ENCODE peak calls at places on chromosomes 3 and 15, in four cellular contexts. L is SK-N-SH; J is effector memory CD4-positive, alpha-beta T cell; W is colonic mucosa. K is an unnamed sample.

GRCh38 chr15:71044006-71044405 is 71.3 kb upstream of the THSD4 start:
- DNase-seq in J (no peak), W (no peak), L (no peak), K (no peak)

GRCh38 chr3:64140651-64141050 is 84.6 kb downstream of the PRICKLE2 start:
- DNase-seq in J (no peak), L (no peak), W (no peak), K (no peak)

GRCh38 chr15:91867581-91868026 is 14.1 kb downstream of the SLCO3A1 start:
- DNase-seq in J (no peak), W (peak), L (peak), K (peak)

GRCh38 chr3:21705769-21706168 is 45.2 kb downstream of the ZNF385D start:
- DNase-seq in L (no peak), W (no peak), J (no peak), K (peak)

GRCh38 chr3:122415762-122416654 is at the start of gene WDR5B:
- DNase-seq in L (peak), W (peak), J (peak), K (peak)

GRCh38 chr3:168884353-168884903 is 779.1 kb downstream of the MECOM start:
- DNase-seq in L (no peak), W (peak), J (no peak), K (no peak)

GRCh38 chr15:48794697-48795134 is 16.2 kb downstream of the CEP152 start:
- DNase-seq in L (no peak), J (no peak), W (no peak), K (no peak)

GRCh38 chr3:184258926-184259325 is 2.4 kb downstream of the CAMK2N2 start:
- DNase-seq in J (no peak), W (no peak), L (no peak), K (no peak)

GRCh38 chr3:124410471-124410870 is 319.8 kb upstream of the UMPS start:
- DNase-seq in L (no peak), W (no peak), J (no peak), K (no peak)

GRCh38 chr3:154275308-154275707 is 49.0 kb downstream of the DHX36 start:
- DNase-seq in W (no peak), J (no peak), L (no peak), K (no peak)

GRCh38 chr3:123331006-123331405 is 117.9 kb downstream of the ADCY5 start:
- DNase-seq in W (no peak), J (no peak), L (no peak), K (peak)

GRCh38 chr15:68335251-68335650 is 57.7 kb downstream of the FEM1B start:
- DNase-seq in W (no peak), J (no peak), L (no peak), K (peak)

GRCh38 chr15:97177135-97177704 is 783.3 kb upstream of the ARRDC4 start:
- DNase-seq in J (no peak), W (no peak), L (no peak), K (no peak)

GRCh38 chr3:16838561-16838960 is 46.2 kb upstream of the PLCL2 start:
- DNase-seq in J (no peak), W (peak), L (no peak), K (no peak)

GRCh38 chr3:67654099-67654831 is at the start of gene SUCLG2:
- DNase-seq in W (peak), L (peak), J (peak), K (peak)

GRCh38 chr3:196563721-196564225 is 4.6 kb downstream of the WDR53 start:
- DNase-seq in W (no peak), J (peak), L (no peak), K (no peak)

GRCh38 chr3:133853063-133853924 is 42.4 kb downstream of the RAB6B start:
- DNase-seq in L (no peak), W (no peak), J (no peak), K (no peak)

GRCh38 chr15:77656294-77656693 is 23.6 kb upstream of the LINGO1 start:
- DNase-seq in J (no peak), W (no peak), L (no peak), K (no peak)

GRCh38 chr15:80120636-80121035 is 32.2 kb upstream of the FAH start:
- DNase-seq in L (no peak), J (no peak), W (no peak), K (no peak)

GRCh38 chr15:93072011-93072410 is 17.0 kb downstream of the RGMA start:
- DNase-seq in L (peak), W (no peak), J (no peak), K (no peak)

GRCh38 chr15:42800731-42801474 is 64.0 kb upstream of the CDAN1 start:
- DNase-seq in L (no peak), J (no peak), W (no peak), K (no peak)

GRCh38 chr15:52180851-52181450 is 10.2 kb downstream of the GNB5 start:
- DNase-seq in W (no peak), L (no peak), J (no peak), K (no peak)

GRCh38 chr3:141915766-141916165 is 39.3 kb downstream of the ATP1B3 start:
- DNase-seq in L (no peak), J (no peak), W (no peak), K (no peak)

DNA sequence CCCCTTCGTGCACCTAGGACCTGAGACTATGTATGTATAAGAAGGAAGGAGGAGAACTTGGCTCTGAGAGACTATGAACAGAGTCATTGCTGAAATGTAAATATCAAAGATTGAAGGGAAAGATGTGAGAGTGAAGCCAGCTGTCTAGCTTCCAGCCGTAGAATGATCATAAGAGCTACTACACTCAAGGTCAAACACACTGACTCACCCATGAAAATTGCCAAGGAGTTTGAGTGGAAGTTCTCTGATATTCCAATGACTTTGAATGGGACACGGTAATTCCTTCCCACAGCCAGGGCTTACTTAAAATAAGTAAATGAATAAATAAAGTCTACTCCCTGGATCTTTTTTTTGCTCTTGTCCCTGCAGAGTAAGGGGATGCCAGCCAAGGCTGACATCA is 398.9 kb upstream of the TPRG1 start:
- DNase-seq in J (no peak), L (no peak), W (no peak), K (no peak)
- H3K27ac ChIP-seq in J (no peak), L (peak), W (no peak), K (peak)

DNA sequence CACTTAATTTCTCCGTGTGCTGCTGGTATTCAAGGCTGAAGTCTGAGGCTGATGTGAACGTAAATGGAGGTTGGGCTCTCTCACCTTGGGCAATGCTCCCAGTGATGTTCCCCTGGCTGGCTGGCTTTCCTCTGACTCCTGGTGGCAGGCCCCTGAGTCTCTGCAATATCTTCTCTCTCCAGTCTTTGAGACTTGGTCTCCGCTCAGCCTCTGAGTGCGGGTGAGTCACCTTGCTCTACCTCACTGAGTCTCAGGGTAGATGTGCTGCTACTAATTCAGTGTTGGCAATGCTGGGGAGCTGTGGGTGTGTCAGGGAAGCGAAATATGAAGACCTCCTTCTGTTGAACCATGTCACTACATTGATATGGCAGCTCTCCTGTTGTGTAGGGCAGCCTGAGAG is 31.3 kb upstream of the TRIM59 start:
- DNase-seq in J (no peak), L (no peak), W (no peak), K (no peak)
- H3K4me3 ChIP-seq in J (no peak), L (no peak), W (no peak), K (no peak)

GRCh38 chr3:158570999-158571702 is at the start of gene MLF1:
- DNase-seq in W (peak), L (peak), J (peak), K (peak)
- H3K27ac ChIP-seq in W (no peak), L (peak), J (peak), K (no peak)

GRCh38 chr3:2823016-2823415 is 287.2 kb downstream of the IL5RA start:
- DNase-seq in W (no peak), J (no peak), L (no peak), K (no peak)
- H3K4me3 ChIP-seq in W (no peak), J (no peak), L (no peak), K (no peak)

DNA sequence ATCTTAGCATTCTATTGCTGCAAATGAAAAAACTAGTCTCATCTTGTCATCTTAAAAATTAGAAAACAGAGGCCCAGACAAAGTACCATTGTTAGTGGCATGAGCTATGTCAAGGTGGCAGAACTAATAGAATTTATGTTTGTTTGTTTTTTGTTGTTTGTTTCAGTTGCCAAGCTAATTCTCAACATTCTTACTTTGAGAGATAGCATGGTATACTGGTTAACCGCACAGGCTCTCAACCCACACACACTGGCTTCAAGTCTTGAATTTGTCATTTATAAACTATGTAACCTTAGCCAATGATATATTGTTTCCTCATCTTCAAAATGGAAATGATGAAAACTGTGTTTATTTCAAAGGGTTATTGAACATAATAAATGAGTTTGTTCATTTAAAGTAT is 367.6 kb upstream of the PLSCR5 start:
- DNase-seq in J (no peak), W (no peak), L (no peak), K (no peak)
- H3K27ac ChIP-seq in J (no peak), W (no peak), L (no peak), K (no peak)